ENCODE peak calls at places on chromosomes 5 and 9, in nine cellular contexts. Z is mesothelial cell of epicardium, M is body of pancreas, B is tibial artery, P is left lung, V is A549, W is foreskin fibroblast, R is AG09319, S is choroid plexus epithelial cell. Y is an unnamed sample.

GRCh38 chr9:136385015-136385414 is 11.5 kb upstream of the CARD9 start:
- DNase-seq in V (no peak), B (no peak), P (no peak), Z (no peak), W (no peak), S (no peak), R (no peak), M (no peak), Y (no peak)

GRCh38 chr5:65105301-65105700 is 336.6 kb downstream of the CWC27 start:
- DNase-seq in W (no peak), M (no peak), R (no peak), B (no peak), S (no peak), Z (no peak), V (no peak), P (no peak), Y (no peak)

GRCh38 chr5:118963169-118963568 is 25.2 kb downstream of the DTWD2 start:
- DNase-seq in R (no peak), P (no peak), Z (no peak), B (no peak), S (no peak), W (no peak), M (no peak), V (no peak), Y (no peak)

GRCh38 chr5:120735076-120735475 is 271.0 kb downstream of the PRR16 start:
- DNase-seq in B (no peak), M (no peak), R (no peak), W (no peak), V (no peak), S (peak; percentile 33), Z (no peak), P (no peak), Y (no peak)

GRCh38 chr5:152634596-152634995 is 229.5 kb upstream of the NMUR2 start:
- DNase-seq in S (no peak), R (no peak), M (no peak), Z (no peak), V (no peak), P (no peak), B (no peak), W (no peak), Y (no peak)

GRCh38 chr5:138647261-138647788 is 72.1 kb upstream of the HSPA9 start:
- DNase-seq in M (no peak), R (no peak), W (peak; percentile 41), V (no peak), P (no peak), S (peak; percentile 38), B (no peak), Z (no peak), Y (no peak)

GRCh38 chr9:76593011-76593347 is 134.0 kb downstream of the GCNT1 start:
- DNase-seq in M (no peak), Z (no peak), S (peak; percentile 33), W (no peak), P (no peak), B (no peak), V (no peak), R (no peak), Y (no peak)

GRCh38 chr9:81390802-81391456 is 298.4 kb downstream of the TLE1 start:
- DNase-seq in B (no peak), V (no peak), R (no peak), P (no peak), W (peak; percentile 11), S (no peak), M (no peak), Z (no peak), Y (no peak)

GRCh38 chr9:94168203-94169000 is 84.1 kb downstream of the PTPDC1 start:
- DNase-seq in S (peak; percentile 52), M (no peak), B (no peak), R (no peak), V (no peak), Z (no peak), P (no peak), W (peak; percentile 48), Y (no peak)

GRCh38 chr5:57082441-57083067 is 91.3 kb upstream of the GPBP1 start:
- DNase-seq in W (peak; percentile 16), P (no peak), Z (no peak), R (no peak), B (no peak), S (peak; percentile 64), V (no peak), M (no peak), Y (no peak)

GRCh38 chr5:83554686-83555085 is 83.1 kb downstream of the VCAN start:
- DNase-seq in S (no peak), P (no peak), B (no peak), V (no peak), R (no peak), M (no peak), W (no peak), Z (no peak), Y (no peak)

GRCh38 chr9:32873546-32873945 is 90.2 kb downstream of the TMEM215 start:
- DNase-seq in R (no peak), P (no peak), Z (no peak), W (no peak), M (no peak), S (no peak), V (no peak), B (no peak), Y (no peak)

GRCh38 chr9:135448570-135449180 is 30.9 kb upstream of the PPP1R26 start:
- DNase-seq in S (no peak), M (no peak), B (no peak), Z (no peak), V (no peak), R (no peak), P (no peak), W (peak; percentile 34), Y (no peak)

GRCh38 chr9:100317706-100318105 is 35.0 kb downstream of the TEX10 start:
- DNase-seq in B (no peak), P (no peak), V (no peak), R (no peak), W (peak; percentile 40), Z (no peak), S (peak; percentile 47), M (no peak), Y (no peak)

GRCh38 chr9:100324594-100325200 is 28.0 kb downstream of the TEX10 start:
- DNase-seq in S (peak; percentile 82), P (no peak), B (no peak), V (peak; percentile 12), M (no peak), R (peak; percentile 30), W (peak; percentile 50), Z (no peak), Y (no peak)

GRCh38 chr9:100322954-100323536 is 29.7 kb downstream of the TEX10 start:
- DNase-seq in S (peak; percentile 69), W (peak; percentile 59), Z (no peak), P (no peak), V (peak; percentile 18), B (no peak), M (peak; percentile 31), R (peak; percentile 8), Y (no peak)
- TF ChIP-seq CTCF in S (peak; percentile 75), W (peak; percentile 66), Z (no peak), P (peak; percentile 5), V (peak; percentile 72), B (peak; percentile 47), M (peak; percentile 59), R (peak; percentile 74), Y (no peak)

GRCh38 chr9:104795082-104795481 is 31.2 kb downstream of the NIPSNAP3B start:
- DNase-seq in P (no peak), R (no peak), W (peak; percentile 46), B (peak; percentile 39), S (peak; percentile 22), M (no peak), Z (no peak), V (no peak), Y (no peak)
- TF ChIP-seq CTCF in P (no peak), R (no peak), W (no peak), B (no peak), S (no peak), M (no peak), Z (no peak), V (no peak), Y (no peak)

GRCh38 chr5:39314591-39314990 is 49.7 kb downstream of the C9 start:
- DNase-seq in B (no peak), M (no peak), S (no peak), Z (no peak), W (no peak), R (no peak), V (no peak), P (no peak), Y (no peak)
- TF ChIP-seq CTCF in B (no peak), M (no peak), S (no peak), Z (no peak), W (no peak), R (no peak), V (no peak), P (no peak), Y (no peak)

DNA sequence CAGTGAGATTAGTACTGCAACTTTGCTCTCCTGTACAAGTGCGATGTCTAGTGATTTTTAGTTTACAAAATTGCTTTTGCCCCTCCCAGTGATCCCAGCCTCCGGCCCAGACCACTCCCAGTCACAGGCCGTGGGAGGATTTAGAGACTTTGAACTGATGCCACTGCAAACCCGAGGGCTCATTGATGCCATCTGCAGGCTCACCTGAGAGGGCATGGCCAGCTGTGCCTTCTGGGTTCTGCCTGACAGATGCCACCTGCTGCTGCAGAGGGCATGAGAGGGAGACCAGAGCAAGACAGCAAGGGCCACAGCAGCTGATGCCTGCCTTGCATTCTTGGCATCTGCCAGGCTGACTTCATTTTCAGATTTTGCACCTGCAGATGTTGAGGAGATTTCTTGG is 593.8 kb downstream of the CDK5RAP2 start:
- DNase-seq in Z (no peak), V (no peak), W (no peak), S (no peak), P (no peak), R (no peak), B (no peak), M (no peak), Y (no peak)
- TF ChIP-seq CTCF in Z (no peak), V (no peak), W (no peak), S (no peak), P (no peak), R (no peak), B (no peak), M (no peak), Y (no peak)